ENCODE peak calls at places on chromosomes 3 and 15, in seven cellular contexts. F is cardiac fibroblast, I is HFF-Myc, K is fibroblast of mammary gland, D is brain microvascular endothelial cell, A is BE2C, X is omental fat pad. S is an unnamed sample.

GRCh38 chr3:150449169-150449721 is 41.1 kb downstream of the TSC22D2 start:
- DNase-seq in X (no peak), F (peak), D (no peak), K (peak), A (no peak), I (peak), S (no peak)

GRCh38 chr15:41581110-41581509 is 22.1 kb downstream of the TYRO3 start:
- DNase-seq in A (no peak), F (no peak), I (no peak), D (no peak), K (no peak), X (no peak), S (no peak)

GRCh38 chr3:39548282-39548681 is 80.8 kb downstream of the MOBP start:
- DNase-seq in I (no peak), X (no peak), F (peak), A (no peak), D (no peak), K (no peak), S (no peak)

GRCh38 chr3:14311722-14312121 is 90.7 kb upstream of the SLC6A6 start:
- DNase-seq in F (no peak), K (no peak), D (no peak), A (no peak), X (no peak), I (no peak), S (no peak)

GRCh38 chr3:139312959-139313358 is 30.9 kb upstream of the MRPS22 start:
- DNase-seq in D (peak), K (peak), A (no peak), F (no peak), X (no peak), I (no peak), S (no peak)

GRCh38 chr3:168467085-168467714 is 371.5 kb upstream of the GOLIM4 start:
- DNase-seq in K (peak), A (no peak), F (peak), X (no peak), D (peak), I (peak), S (no peak)

GRCh38 chr3:176814252-176814651 is 383.0 kb downstream of the TBL1XR1 start:
- DNase-seq in X (no peak), A (peak), D (peak), K (peak), I (peak), F (peak), S (no peak)

GRCh38 chr15:65773386-65774111 is 18.5 kb downstream of the DENND4A start:
- DNase-seq in K (no peak), X (no peak), F (no peak), A (no peak), D (no peak), I (no peak), S (no peak)

GRCh38 chr3:124007186-124007585 is 15.3 kb upstream of the ROPN1 start:
- DNase-seq in X (no peak), F (no peak), A (no peak), K (no peak), I (no peak), D (no peak), S (no peak)

GRCh38 chr15:101723161-101723873 is 956 bp downstream of the TARS3 start:
- DNase-seq in K (peak), X (no peak), I (peak), D (peak), F (peak), A (no peak), S (no peak)

GRCh38 chr15:92662797-92663196 is 7.2 kb upstream of the FAM174B start:
- DNase-seq in X (no peak), D (no peak), I (no peak), F (no peak), A (no peak), K (no peak), S (no peak)

GRCh38 chr15:101306341-101307047 is 11.4 kb upstream of the SNRPA1 start:
- DNase-seq in X (no peak), I (no peak), A (no peak), K (no peak), F (no peak), D (no peak), S (no peak)

GRCh38 chr3:48226959-48227358 is 3.7 kb downstream of the CAMP start:
- DNase-seq in A (no peak), F (no peak), X (no peak), K (no peak), I (no peak), D (no peak), S (no peak)

GRCh38 chr15:59376735-59377134 is 4.1 kb upstream of the MYO1E start:
- DNase-seq in K (no peak), D (no peak), I (no peak), A (no peak), F (peak), X (no peak), S (no peak)

GRCh38 chr3:14145670-14146380 is 21.0 kb downstream of the TMEM43 start:
- DNase-seq in K (no peak), I (no peak), F (no peak), X (no peak), A (no peak), D (no peak), S (no peak)

GRCh38 chr3:157280786-157281185 is 120.8 kb upstream of the CCNL1 start:
- DNase-seq in A (no peak), X (no peak), D (no peak), K (peak), I (no peak), F (peak), S (no peak)

DNA sequence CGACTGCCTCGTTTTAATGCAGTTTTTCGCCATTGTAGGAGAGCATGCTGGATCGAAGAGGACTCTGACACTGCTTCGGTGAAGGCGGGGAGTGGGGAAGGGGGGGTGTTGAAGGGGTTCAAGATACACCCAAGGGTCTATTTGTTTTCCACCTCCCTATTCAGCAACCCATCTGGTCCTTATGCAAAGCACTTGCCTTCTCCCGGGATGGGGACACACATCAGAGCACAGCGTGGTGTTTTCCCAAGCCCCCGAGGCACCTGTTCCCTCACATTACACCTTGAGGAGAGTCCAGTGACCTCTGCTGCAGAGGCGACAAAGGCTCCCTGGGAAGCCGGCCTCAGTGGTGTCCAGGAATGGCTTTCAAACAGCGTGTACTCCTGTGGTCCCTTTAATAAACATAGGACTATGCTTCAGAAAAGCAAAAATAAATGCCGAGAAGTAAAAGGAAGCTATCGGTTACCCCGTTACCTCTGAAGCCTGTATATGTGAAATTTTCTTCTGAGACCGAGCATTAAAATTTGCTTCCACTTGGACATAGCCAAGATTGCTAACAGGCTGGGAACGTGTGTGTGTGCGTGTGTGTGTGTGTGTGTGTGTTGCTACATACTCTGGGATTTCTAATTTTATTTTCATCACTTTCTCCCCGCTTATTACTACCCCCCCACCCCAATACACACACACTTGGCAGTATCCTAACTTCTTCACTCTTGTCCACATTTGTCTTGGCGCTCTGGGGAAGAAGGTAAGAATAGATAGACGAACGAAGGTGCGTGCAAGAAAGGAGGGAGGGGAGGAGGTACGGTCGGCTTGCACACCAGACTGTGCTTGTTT is 53.2 kb downstream of the CCDC54 start:
- DNase-seq in K (peak), D (peak), I (no peak), F (peak), X (no peak), A (no peak), S (no peak)
- TF ChIP-seq CTCF in K (no peak), D (no peak), I (no peak), F (no peak), X (no peak), A (no peak), S (peak)

DNA sequence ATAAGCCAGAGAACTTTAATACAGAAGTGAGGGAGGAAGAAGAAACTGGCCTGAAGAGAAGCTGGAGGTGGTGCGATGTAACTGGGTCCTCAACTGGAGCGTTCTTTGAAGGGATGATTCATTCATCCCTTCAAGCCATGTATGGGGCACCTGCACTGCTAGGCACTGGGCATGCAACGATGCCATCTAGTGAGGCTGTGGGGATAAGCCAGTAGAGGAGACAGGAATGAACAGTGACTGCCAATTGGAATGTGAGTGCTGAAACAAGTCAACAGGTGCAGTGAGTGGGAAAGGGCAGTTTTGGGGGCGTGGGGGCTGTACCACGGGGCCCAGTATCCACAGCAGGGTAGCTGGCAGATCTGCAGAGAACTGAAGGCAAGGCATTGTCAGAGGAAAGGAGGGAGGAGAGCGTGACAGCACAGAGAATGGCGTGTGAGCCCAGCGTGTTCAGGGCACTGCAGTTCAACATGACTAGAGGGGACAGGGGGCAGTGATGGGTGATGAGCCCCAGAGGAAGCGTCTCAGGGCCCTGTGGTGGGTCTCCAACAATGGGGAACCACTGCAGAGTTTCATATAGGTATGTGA is 3.8 kb upstream of the KIF23 start:
- DNase-seq in F (no peak), X (no peak), K (no peak), D (no peak), A (peak), I (no peak), S (no peak)
- TF ChIP-seq CTCF in F (peak), X (no peak), K (peak), D (peak), A (peak), I (peak), S (no peak)

GRCh38 chr15:73677146-73677607 is 7.0 kb upstream of the CD276 start:
- DNase-seq in F (peak), I (no peak), D (peak), X (peak), K (peak), A (peak), S (peak)
- TF ChIP-seq CTCF in F (peak), I (peak), D (peak), X (peak), K (peak), A (peak), S (peak)

GRCh38 chr3:125212509-125213372 is at the start of gene SLC12A8:
- DNase-seq in A (peak), F (no peak), D (no peak), I (no peak), X (no peak), K (no peak), S (no peak)
- TF ChIP-seq CTCF in A (no peak), F (no peak), D (no peak), I (no peak), X (no peak), K (no peak), S (no peak)

GRCh38 chr3:58452176-58452575 is 18.5 kb upstream of the PDHB start:
- DNase-seq in F (no peak), X (no peak), A (no peak), D (no peak), K (no peak), I (no peak), S (no peak)
- TF ChIP-seq CTCF in F (no peak), X (no peak), A (no peak), D (no peak), K (no peak), I (no peak), S (no peak)

GRCh38 chr15:56817266-56817665 is 84.0 kb upstream of the ZNF280D start:
- DNase-seq in A (no peak), K (peak), F (peak), I (no peak), D (peak), X (no peak), S (no peak)
- TF ChIP-seq CTCF in A (no peak), K (no peak), F (no peak), I (no peak), D (peak), X (no peak), S (no peak)

S was measured in natural killer cell.